ENCODE peak calls at places on chromosomes 12 and 14, in four cellular contexts. One of them, this sample, is unnamed.

GRCh38 chr14:73237786-73238261 is 518 bp downstream of the PAPLN start:
- DNase-seq in H1: no peak
- DNase-seq in GM12878: no peak
- DNase-seq in HepG2: no peak
- DNase-seq in this sample: no peak

GRCh38 chr14:60878121-60878520 is 102.8 kb downstream of the TRMT5 start:
- DNase-seq in GM12878: no peak
- DNase-seq in H1: no peak
- DNase-seq in HepG2: no peak
- DNase-seq in this sample: no peak

GRCh38 chr12:6238875-6239274 is 38.7 kb downstream of the CD9 start:
- DNase-seq in H1: no peak
- DNase-seq in GM12878: no peak
- DNase-seq in HepG2: no peak
- DNase-seq in this sample: no peak

GRCh38 chr12:94710933-94711332 is 60.6 kb upstream of the TMCC3 start:
- DNase-seq in GM12878: no peak
- DNase-seq in H1: no peak
- DNase-seq in HepG2: peak; percentile 32
- DNase-seq in this sample: peak; percentile 25

GRCh38 chr12:49292729-49293055 is 2.3 kb upstream of the PRPH start:
- DNase-seq in H1: no peak
- DNase-seq in GM12878: no peak
- DNase-seq in HepG2: no peak
- DNase-seq in this sample: no peak

GRCh38 chr12:6779667-6780459 is 7.5 kb downstream of the LAG3 start:
- DNase-seq in GM12878: no peak
- DNase-seq in H1: no peak
- DNase-seq in HepG2: peak; percentile 39
- DNase-seq in this sample: no peak

GRCh38 chr12:8661016-8661415 is 1.6 kb downstream of the MFAP5 start:
- DNase-seq in HepG2: no peak
- DNase-seq in GM12878: no peak
- DNase-seq in H1: no peak
- DNase-seq in this sample: no peak

GRCh38 chr12:13044002-13044858 is at the start of gene FAM234B:
- DNase-seq in H1: no peak
- DNase-seq in HepG2: peak; percentile 40
- DNase-seq in GM12878: no peak
- DNase-seq in this sample: peak; percentile 84

GRCh38 chr14:23160924-23161522 is 22.4 kb downstream of the SLC7A8 start:
- DNase-seq in GM12878: no peak
- DNase-seq in H1: no peak
- DNase-seq in HepG2: no peak
- DNase-seq in this sample: peak; percentile 72

GRCh38 chr14:94170151-94170550 is 4.0 kb upstream of the PPP4R4 start:
- DNase-seq in HepG2: no peak
- DNase-seq in H1: no peak
- DNase-seq in GM12878: no peak
- DNase-seq in this sample: no peak

DNA sequence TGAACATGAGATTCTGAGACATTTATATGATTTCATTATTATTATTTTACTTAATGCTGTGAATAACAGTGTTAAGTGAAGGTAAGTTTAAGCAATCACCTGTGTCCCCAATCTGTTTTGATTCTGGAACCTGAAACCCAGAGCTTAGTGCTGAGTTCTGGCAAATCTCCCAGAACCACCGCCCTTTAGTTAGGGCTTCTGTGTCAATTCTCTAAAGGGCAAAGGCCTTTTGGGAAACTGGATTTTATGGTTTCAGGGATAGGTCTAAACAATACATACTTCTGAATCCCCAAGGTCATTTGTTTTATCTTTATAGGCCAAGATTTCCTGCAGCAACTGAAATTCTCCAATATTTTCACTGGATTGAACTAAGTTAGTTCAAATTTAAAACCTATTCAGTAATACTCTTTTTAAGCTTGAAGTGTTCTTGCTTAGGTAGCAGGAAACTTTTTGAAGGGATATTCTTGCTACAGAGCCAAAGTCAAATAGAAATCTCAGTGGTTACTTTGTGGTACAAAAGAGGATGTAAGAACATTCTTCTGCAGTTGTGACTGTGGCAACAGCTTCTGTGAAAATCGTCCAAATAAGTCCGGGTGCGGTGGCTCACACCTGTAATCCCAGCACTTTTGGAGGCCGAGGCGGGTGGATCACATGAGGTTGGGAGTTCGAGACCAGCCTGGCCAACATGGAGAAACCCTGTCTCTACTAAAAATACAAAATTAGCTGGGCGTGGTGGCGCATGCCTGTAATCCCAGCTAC is 10.0 kb upstream of the PKP2 start:
- DNase-seq in H1: no peak
- DNase-seq in HepG2: peak; percentile 74
- DNase-seq in GM12878: peak; percentile 78
- DNase-seq in this sample: no peak
- TF ChIP-seq ZNF274 in H1: no peak
- TF ChIP-seq ZNF274 in HepG2: no peak
- TF ChIP-seq ZNF274 in GM12878: no peak
- TF ChIP-seq ZNF274 in this sample: no peak

GRCh38 chr12:91885851-91886250 is 259.8 kb downstream of the BTG1 start:
- DNase-seq in H1: no peak
- DNase-seq in GM12878: no peak
- DNase-seq in HepG2: no peak
- DNase-seq in this sample: no peak
- TF ChIP-seq SUZ12 in H1: no peak
- TF ChIP-seq SUZ12 in GM12878: no peak
- TF ChIP-seq SUZ12 in HepG2: no peak
- TF ChIP-seq SUZ12 in this sample: no peak

GRCh38 chr12:26817183-26817591 is 15.8 kb downstream of the ITPR2 start:
- DNase-seq in H1: no peak
- DNase-seq in HepG2: no peak
- DNase-seq in GM12878: no peak
- DNase-seq in this sample: no peak
- TF ChIP-seq ZNF274 in H1: no peak
- TF ChIP-seq ZNF274 in HepG2: no peak
- TF ChIP-seq ZNF274 in GM12878: no peak
- TF ChIP-seq ZNF274 in this sample: no peak

GRCh38 chr12:19970116-19970515 is 398.2 kb upstream of the PDE3A start:
- DNase-seq in H1: no peak
- DNase-seq in HepG2: no peak
- DNase-seq in GM12878: no peak
- DNase-seq in this sample: no peak
- TF ChIP-seq SUZ12 in H1: no peak
- TF ChIP-seq SUZ12 in HepG2: no peak
- TF ChIP-seq SUZ12 in GM12878: no peak
- TF ChIP-seq SUZ12 in this sample: no peak

This sample was measured in NT2/D1.